ENCODE peak calls at places on chromosomes 5 and 9, in eight cellular contexts. One of them, this sample, is unnamed.
A peak's percentile ranks its signal among the peaks of the same experiment; 100 is the strongest.

GRCh38 chr9:91930475-91930874 is 19.6 kb downstream of the ROR2 start:
- DNase-seq in upper lobe of right lung: no peak
- DNase-seq in cardiac muscle cell: peak; percentile 23
- DNase-seq in MM.1S: no peak
- DNase-seq in HS-5: no peak
- DNase-seq in stimulated activated CD4-positive, alpha-beta T cell treated with anti-CD3 and anti-CD28 coated beads, Interleukin-1b, Interleukin-23, amount 100 ng/mL, for 1 hour: no peak
- DNase-seq in head of caudate nucleus: no peak
- DNase-seq in A549: no peak
- DNase-seq in this sample: no peak

GRCh38 chr5:42950466-42951168 is 89.5 kb downstream of the ANXA2R start:
- DNase-seq in upper lobe of right lung: peak; percentile 71
- DNase-seq in cardiac muscle cell: no peak
- DNase-seq in MM.1S: peak; percentile 79
- DNase-seq in HS-5: peak; percentile 100
- DNase-seq in stimulated activated CD4-positive, alpha-beta T cell treated with anti-CD3 and anti-CD28 coated beads, Interleukin-1b, Interleukin-23, amount 100 ng/mL, for 1 hour: peak; percentile 34
- DNase-seq in head of caudate nucleus: no peak
- DNase-seq in A549: peak; percentile 97
- DNase-seq in this sample: no peak

GRCh38 chr9:120876842-120877240 is at the start of gene PHF19:
- DNase-seq in upper lobe of right lung: peak; percentile 75
- DNase-seq in cardiac muscle cell: no peak
- DNase-seq in MM.1S: peak; percentile 57
- DNase-seq in HS-5: no peak
- DNase-seq in stimulated activated CD4-positive, alpha-beta T cell treated with anti-CD3 and anti-CD28 coated beads, Interleukin-1b, Interleukin-23, amount 100 ng/mL, for 1 hour: no peak
- DNase-seq in head of caudate nucleus: no peak
- DNase-seq in A549: peak; percentile 78
- DNase-seq in this sample: no peak

GRCh38 chr5:50320131-50320749 is 120.8 kb downstream of the EMB start:
- DNase-seq in upper lobe of right lung: no peak
- DNase-seq in cardiac muscle cell: no peak
- DNase-seq in MM.1S: no peak
- DNase-seq in HS-5: no peak
- DNase-seq in stimulated activated CD4-positive, alpha-beta T cell treated with anti-CD3 and anti-CD28 coated beads, Interleukin-1b, Interleukin-23, amount 100 ng/mL, for 1 hour: no peak
- DNase-seq in head of caudate nucleus: no peak
- DNase-seq in A549: no peak
- DNase-seq in this sample: no peak

GRCh38 chr5:206406-206805 is 11.5 kb downstream of the CCDC127 start:
- DNase-seq in upper lobe of right lung: peak; percentile 25
- DNase-seq in cardiac muscle cell: no peak
- DNase-seq in MM.1S: no peak
- DNase-seq in HS-5: no peak
- DNase-seq in stimulated activated CD4-positive, alpha-beta T cell treated with anti-CD3 and anti-CD28 coated beads, Interleukin-1b, Interleukin-23, amount 100 ng/mL, for 1 hour: no peak
- DNase-seq in head of caudate nucleus: no peak
- DNase-seq in A549: no peak
- DNase-seq in this sample: no peak

GRCh38 chr9:31799953-31800609 is 584.4 kb upstream of the ACO1 start:
- DNase-seq in upper lobe of right lung: no peak
- DNase-seq in cardiac muscle cell: peak; percentile 60
- DNase-seq in MM.1S: peak; percentile 41
- DNase-seq in HS-5: peak; percentile 48
- DNase-seq in stimulated activated CD4-positive, alpha-beta T cell treated with anti-CD3 and anti-CD28 coated beads, Interleukin-1b, Interleukin-23, amount 100 ng/mL, for 1 hour: no peak
- DNase-seq in head of caudate nucleus: no peak
- DNase-seq in A549: no peak
- DNase-seq in this sample: peak; percentile 62

GRCh38 chr5:59741599-59741998 is 151.9 kb downstream of the PDE4D start:
- DNase-seq in upper lobe of right lung: no peak
- DNase-seq in cardiac muscle cell: no peak
- DNase-seq in MM.1S: no peak
- DNase-seq in HS-5: no peak
- DNase-seq in stimulated activated CD4-positive, alpha-beta T cell treated with anti-CD3 and anti-CD28 coated beads, Interleukin-1b, Interleukin-23, amount 100 ng/mL, for 1 hour: no peak
- DNase-seq in head of caudate nucleus: no peak
- DNase-seq in A549: no peak
- DNase-seq in this sample: no peak

GRCh38 chr5:30539004-30539634 is 654.4 kb upstream of the CDH6 start:
- DNase-seq in upper lobe of right lung: peak; percentile 87
- DNase-seq in cardiac muscle cell: no peak
- DNase-seq in MM.1S: no peak
- DNase-seq in HS-5: no peak
- DNase-seq in stimulated activated CD4-positive, alpha-beta T cell treated with anti-CD3 and anti-CD28 coated beads, Interleukin-1b, Interleukin-23, amount 100 ng/mL, for 1 hour: no peak
- DNase-seq in head of caudate nucleus: no peak
- DNase-seq in A549: no peak
- DNase-seq in this sample: no peak

GRCh38 chr9:30622551-30622950 is 1761.9 kb upstream of the ACO1 start:
- DNase-seq in upper lobe of right lung: no peak
- DNase-seq in cardiac muscle cell: no peak
- DNase-seq in MM.1S: no peak
- DNase-seq in HS-5: no peak
- DNase-seq in stimulated activated CD4-positive, alpha-beta T cell treated with anti-CD3 and anti-CD28 coated beads, Interleukin-1b, Interleukin-23, amount 100 ng/mL, for 1 hour: no peak
- DNase-seq in head of caudate nucleus: no peak
- DNase-seq in A549: no peak
- DNase-seq in this sample: no peak

GRCh38 chr5:6596388-6596787 is 36.5 kb downstream of the NSUN2 start:
- DNase-seq in upper lobe of right lung: no peak
- DNase-seq in cardiac muscle cell: no peak
- DNase-seq in MM.1S: no peak
- DNase-seq in HS-5: no peak
- DNase-seq in stimulated activated CD4-positive, alpha-beta T cell treated with anti-CD3 and anti-CD28 coated beads, Interleukin-1b, Interleukin-23, amount 100 ng/mL, for 1 hour: no peak
- DNase-seq in head of caudate nucleus: no peak
- DNase-seq in A549: no peak
- DNase-seq in this sample: no peak

GRCh38 chr5:171795381-171795780 is 9.8 kb downstream of the SMIM23 start:
- DNase-seq in upper lobe of right lung: no peak
- DNase-seq in cardiac muscle cell: no peak
- DNase-seq in MM.1S: no peak
- DNase-seq in HS-5: no peak
- DNase-seq in stimulated activated CD4-positive, alpha-beta T cell treated with anti-CD3 and anti-CD28 coated beads, Interleukin-1b, Interleukin-23, amount 100 ng/mL, for 1 hour: no peak
- DNase-seq in head of caudate nucleus: no peak
- DNase-seq in A549: no peak
- DNase-seq in this sample: no peak

GRCh38 chr9:71485306-71485705 is 283.0 kb downstream of the CEMIP2 start:
- DNase-seq in upper lobe of right lung: no peak
- DNase-seq in cardiac muscle cell: no peak
- DNase-seq in MM.1S: no peak
- DNase-seq in HS-5: no peak
- DNase-seq in stimulated activated CD4-positive, alpha-beta T cell treated with anti-CD3 and anti-CD28 coated beads, Interleukin-1b, Interleukin-23, amount 100 ng/mL, for 1 hour: no peak
- DNase-seq in head of caudate nucleus: no peak
- DNase-seq in A549: no peak
- DNase-seq in this sample: no peak

GRCh38 chr5:74966151-74967050 is 86.0 kb downstream of the GCNT4 start:
- DNase-seq in upper lobe of right lung: no peak
- DNase-seq in cardiac muscle cell: no peak
- DNase-seq in MM.1S: no peak
- DNase-seq in HS-5: no peak
- DNase-seq in stimulated activated CD4-positive, alpha-beta T cell treated with anti-CD3 and anti-CD28 coated beads, Interleukin-1b, Interleukin-23, amount 100 ng/mL, for 1 hour: no peak
- DNase-seq in head of caudate nucleus: no peak
- DNase-seq in A549: no peak
- DNase-seq in this sample: no peak

GRCh38 chr5:112401924-112402323 is 17.2 kb downstream of the EPB41L4A start:
- DNase-seq in upper lobe of right lung: no peak
- DNase-seq in cardiac muscle cell: no peak
- DNase-seq in MM.1S: no peak
- DNase-seq in HS-5: no peak
- DNase-seq in stimulated activated CD4-positive, alpha-beta T cell treated with anti-CD3 and anti-CD28 coated beads, Interleukin-1b, Interleukin-23, amount 100 ng/mL, for 1 hour: no peak
- DNase-seq in head of caudate nucleus: no peak
- DNase-seq in A549: no peak
- DNase-seq in this sample: no peak

GRCh38 chr9:110089681-110090370 is 118.1 kb downstream of the C9orf152 start:
- DNase-seq in upper lobe of right lung: no peak
- DNase-seq in cardiac muscle cell: no peak
- DNase-seq in MM.1S: no peak
- DNase-seq in HS-5: no peak
- DNase-seq in stimulated activated CD4-positive, alpha-beta T cell treated with anti-CD3 and anti-CD28 coated beads, Interleukin-1b, Interleukin-23, amount 100 ng/mL, for 1 hour: no peak
- DNase-seq in head of caudate nucleus: no peak
- DNase-seq in A549: no peak
- DNase-seq in this sample: no peak

GRCh38 chr5:57216714-57217113 is 42.9 kb downstream of the GPBP1 start:
- DNase-seq in upper lobe of right lung: no peak
- DNase-seq in cardiac muscle cell: no peak
- DNase-seq in MM.1S: no peak
- DNase-seq in HS-5: peak; percentile 82
- DNase-seq in stimulated activated CD4-positive, alpha-beta T cell treated with anti-CD3 and anti-CD28 coated beads, Interleukin-1b, Interleukin-23, amount 100 ng/mL, for 1 hour: no peak
- DNase-seq in head of caudate nucleus: no peak
- DNase-seq in A549: no peak
- DNase-seq in this sample: no peak

GRCh38 chr9:134010774-134011173 is 14.5 kb upstream of the BRD3OS start:
- DNase-seq in upper lobe of right lung: no peak
- DNase-seq in cardiac muscle cell: no peak
- DNase-seq in MM.1S: no peak
- DNase-seq in HS-5: no peak
- DNase-seq in stimulated activated CD4-positive, alpha-beta T cell treated with anti-CD3 and anti-CD28 coated beads, Interleukin-1b, Interleukin-23, amount 100 ng/mL, for 1 hour: no peak
- DNase-seq in head of caudate nucleus: no peak
- DNase-seq in A549: no peak
- DNase-seq in this sample: peak; percentile 8

GRCh38 chr9:127886401-127886972 is 9.0 kb upstream of the AK1 start:
- DNase-seq in upper lobe of right lung: peak; percentile 59
- DNase-seq in cardiac muscle cell: no peak
- DNase-seq in MM.1S: no peak
- DNase-seq in HS-5: no peak
- DNase-seq in stimulated activated CD4-positive, alpha-beta T cell treated with anti-CD3 and anti-CD28 coated beads, Interleukin-1b, Interleukin-23, amount 100 ng/mL, for 1 hour: no peak
- DNase-seq in head of caudate nucleus: no peak
- DNase-seq in A549: no peak
- DNase-seq in this sample: no peak

GRCh38 chr5:68562308-68562707 is 346.8 kb downstream of the PIK3R1 start:
- DNase-seq in upper lobe of right lung: no peak
- DNase-seq in cardiac muscle cell: peak; percentile 14
- DNase-seq in MM.1S: no peak
- DNase-seq in HS-5: no peak
- DNase-seq in stimulated activated CD4-positive, alpha-beta T cell treated with anti-CD3 and anti-CD28 coated beads, Interleukin-1b, Interleukin-23, amount 100 ng/mL, for 1 hour: no peak
- DNase-seq in head of caudate nucleus: peak; percentile 57
- DNase-seq in A549: no peak
- DNase-seq in this sample: peak; percentile 35

GRCh38 chr5:167378894-167379723 is 912.3 kb upstream of the WWC1 start:
- DNase-seq in upper lobe of right lung: no peak
- DNase-seq in cardiac muscle cell: no peak
- DNase-seq in MM.1S: no peak
- DNase-seq in HS-5: no peak
- DNase-seq in stimulated activated CD4-positive, alpha-beta T cell treated with anti-CD3 and anti-CD28 coated beads, Interleukin-1b, Interleukin-23, amount 100 ng/mL, for 1 hour: no peak
- DNase-seq in head of caudate nucleus: no peak
- DNase-seq in A549: no peak
- DNase-seq in this sample: no peak

GRCh38 chr5:40124367-40124766 is 555.3 kb upstream of the PTGER4 start:
- DNase-seq in upper lobe of right lung: no peak
- DNase-seq in cardiac muscle cell: no peak
- DNase-seq in MM.1S: no peak
- DNase-seq in HS-5: peak; percentile 23
- DNase-seq in stimulated activated CD4-positive, alpha-beta T cell treated with anti-CD3 and anti-CD28 coated beads, Interleukin-1b, Interleukin-23, amount 100 ng/mL, for 1 hour: no peak
- DNase-seq in head of caudate nucleus: no peak
- DNase-seq in A549: no peak
- DNase-seq in this sample: no peak

GRCh38 chr5:42547146-42547545 is 123.9 kb downstream of the GHR start:
- DNase-seq in upper lobe of right lung: no peak
- DNase-seq in cardiac muscle cell: no peak
- DNase-seq in MM.1S: no peak
- DNase-seq in HS-5: no peak
- DNase-seq in stimulated activated CD4-positive, alpha-beta T cell treated with anti-CD3 and anti-CD28 coated beads, Interleukin-1b, Interleukin-23, amount 100 ng/mL, for 1 hour: no peak
- DNase-seq in head of caudate nucleus: no peak
- DNase-seq in A549: no peak
- DNase-seq in this sample: no peak

GRCh38 chr5:151772868-151773561 is 1.3 kb downstream of the G3BP1 start:
- DNase-seq in upper lobe of right lung: no peak
- DNase-seq in cardiac muscle cell: no peak
- DNase-seq in MM.1S: no peak
- DNase-seq in HS-5: no peak
- DNase-seq in stimulated activated CD4-positive, alpha-beta T cell treated with anti-CD3 and anti-CD28 coated beads, Interleukin-1b, Interleukin-23, amount 100 ng/mL, for 1 hour: no peak
- DNase-seq in head of caudate nucleus: peak; percentile 33
- DNase-seq in A549: no peak
- DNase-seq in this sample: no peak

GRCh38 chr9:7844283-7844682 is 44.7 kb upstream of the DMAC1 start:
- DNase-seq in upper lobe of right lung: no peak
- DNase-seq in cardiac muscle cell: peak; percentile 39
- DNase-seq in MM.1S: no peak
- DNase-seq in HS-5: no peak
- DNase-seq in stimulated activated CD4-positive, alpha-beta T cell treated with anti-CD3 and anti-CD28 coated beads, Interleukin-1b, Interleukin-23, amount 100 ng/mL, for 1 hour: no peak
- DNase-seq in head of caudate nucleus: peak; percentile 58
- DNase-seq in A549: no peak
- DNase-seq in this sample: peak; percentile 31

GRCh38 chr9:88477300-88477751 is 57.7 kb upstream of the NXNL2 start:
- DNase-seq in upper lobe of right lung: no peak
- DNase-seq in cardiac muscle cell: no peak
- DNase-seq in MM.1S: no peak
- DNase-seq in HS-5: peak; percentile 99
- DNase-seq in stimulated activated CD4-positive, alpha-beta T cell treated with anti-CD3 and anti-CD28 coated beads, Interleukin-1b, Interleukin-23, amount 100 ng/mL, for 1 hour: no peak
- DNase-seq in head of caudate nucleus: no peak
- DNase-seq in A549: no peak
- DNase-seq in this sample: no peak

GRCh38 chr9:132169672-132170392 is 8.0 kb downstream of the NTNG2 start:
- DNase-seq in upper lobe of right lung: peak; percentile 81
- DNase-seq in cardiac muscle cell: peak; percentile 82
- DNase-seq in MM.1S: peak; percentile 39
- DNase-seq in HS-5: no peak
- DNase-seq in stimulated activated CD4-positive, alpha-beta T cell treated with anti-CD3 and anti-CD28 coated beads, Interleukin-1b, Interleukin-23, amount 100 ng/mL, for 1 hour: peak; percentile 39
- DNase-seq in head of caudate nucleus: peak; percentile 76
- DNase-seq in A549: peak; percentile 58
- DNase-seq in this sample: peak; percentile 86

GRCh38 chr9:122777935-122778671 is 10.6 kb upstream of the OR5C1 start:
- DNase-seq in upper lobe of right lung: no peak
- DNase-seq in cardiac muscle cell: no peak
- DNase-seq in MM.1S: no peak
- DNase-seq in HS-5: peak; percentile 64
- DNase-seq in stimulated activated CD4-positive, alpha-beta T cell treated with anti-CD3 and anti-CD28 coated beads, Interleukin-1b, Interleukin-23, amount 100 ng/mL, for 1 hour: no peak
- DNase-seq in head of caudate nucleus: no peak
- DNase-seq in A549: no peak
- DNase-seq in this sample: no peak

GRCh38 chr9:113290052-113290607 is 13.0 kb downstream of the RNF183 start:
- DNase-seq in upper lobe of right lung: no peak
- DNase-seq in cardiac muscle cell: no peak
- DNase-seq in MM.1S: no peak
- DNase-seq in HS-5: no peak
- DNase-seq in stimulated activated CD4-positive, alpha-beta T cell treated with anti-CD3 and anti-CD28 coated beads, Interleukin-1b, Interleukin-23, amount 100 ng/mL, for 1 hour: no peak
- DNase-seq in head of caudate nucleus: no peak
- DNase-seq in A549: no peak
- DNase-seq in this sample: no peak

GRCh38 chr9:72476617-72477375 is 44.6 kb upstream of the TMC1 start:
- DNase-seq in upper lobe of right lung: no peak
- DNase-seq in cardiac muscle cell: no peak
- DNase-seq in MM.1S: no peak
- DNase-seq in HS-5: peak; percentile 85
- DNase-seq in stimulated activated CD4-positive, alpha-beta T cell treated with anti-CD3 and anti-CD28 coated beads, Interleukin-1b, Interleukin-23, amount 100 ng/mL, for 1 hour: peak; percentile 6
- DNase-seq in head of caudate nucleus: no peak
- DNase-seq in A549: peak; percentile 64
- DNase-seq in this sample: no peak

GRCh38 chr9:73916016-73916673 is 581.0 kb upstream of the RORB start:
- DNase-seq in upper lobe of right lung: no peak
- DNase-seq in cardiac muscle cell: peak; percentile 59
- DNase-seq in MM.1S: no peak
- DNase-seq in HS-5: no peak
- DNase-seq in stimulated activated CD4-positive, alpha-beta T cell treated with anti-CD3 and anti-CD28 coated beads, Interleukin-1b, Interleukin-23, amount 100 ng/mL, for 1 hour: no peak
- DNase-seq in head of caudate nucleus: no peak
- DNase-seq in A549: no peak
- DNase-seq in this sample: peak; percentile 28

GRCh38 chr5:175709276-175709781 is 51.5 kb downstream of the HRH2 start:
- DNase-seq in upper lobe of right lung: peak; percentile 57
- DNase-seq in cardiac muscle cell: no peak
- DNase-seq in MM.1S: peak; percentile 86
- DNase-seq in HS-5: no peak
- DNase-seq in stimulated activated CD4-positive, alpha-beta T cell treated with anti-CD3 and anti-CD28 coated beads, Interleukin-1b, Interleukin-23, amount 100 ng/mL, for 1 hour: no peak
- DNase-seq in head of caudate nucleus: peak; percentile 81
- DNase-seq in A549: no peak
- DNase-seq in this sample: no peak

GRCh38 chr9:136802321-136802720 is 5.4 kb upstream of the RABL6 start:
- DNase-seq in upper lobe of right lung: no peak
- DNase-seq in cardiac muscle cell: no peak
- DNase-seq in MM.1S: no peak
- DNase-seq in HS-5: no peak
- DNase-seq in stimulated activated CD4-positive, alpha-beta T cell treated with anti-CD3 and anti-CD28 coated beads, Interleukin-1b, Interleukin-23, amount 100 ng/mL, for 1 hour: no peak
- DNase-seq in head of caudate nucleus: no peak
- DNase-seq in A549: no peak
- DNase-seq in this sample: no peak

GRCh38 chr5:169331292-169331852 is 30.4 kb upstream of the SLIT3 start:
- DNase-seq in upper lobe of right lung: no peak
- DNase-seq in cardiac muscle cell: no peak
- DNase-seq in MM.1S: no peak
- DNase-seq in HS-5: no peak
- DNase-seq in stimulated activated CD4-positive, alpha-beta T cell treated with anti-CD3 and anti-CD28 coated beads, Interleukin-1b, Interleukin-23, amount 100 ng/mL, for 1 hour: no peak
- DNase-seq in head of caudate nucleus: no peak
- DNase-seq in A549: no peak
- DNase-seq in this sample: no peak

GRCh38 chr5:144102979-144103378 is 67.5 kb downstream of the YIPF5 start:
- DNase-seq in upper lobe of right lung: no peak
- DNase-seq in cardiac muscle cell: no peak
- DNase-seq in MM.1S: no peak
- DNase-seq in HS-5: no peak
- DNase-seq in stimulated activated CD4-positive, alpha-beta T cell treated with anti-CD3 and anti-CD28 coated beads, Interleukin-1b, Interleukin-23, amount 100 ng/mL, for 1 hour: no peak
- DNase-seq in head of caudate nucleus: no peak
- DNase-seq in A549: no peak
- DNase-seq in this sample: no peak

This sample was measured in D341Med.